ENCODE peak calls at places on chromosomes 13 and 19, in seven cellular contexts. One of them, this sample, is unnamed.

GRCh38 chr13:45510671-45511070 is 45.9 kb downstream of the COG3 start:
- DNase-seq in head of caudate nucleus: no peak
- DNase-seq in substantia nigra: no peak
- DNase-seq in NCI-H1048: no peak
- DNase-seq in natural killer cell: no peak
- DNase-seq in effector CD4-positive, alpha-beta T cell: no peak
- DNase-seq in lower leg skin: no peak
- DNase-seq in this sample: no peak

GRCh38 chr19:56139847-56140582 is 1.1 kb upstream of the ZNF444 start:
- DNase-seq in lower leg skin: no peak
- DNase-seq in head of caudate nucleus: no peak
- DNase-seq in natural killer cell: no peak
- DNase-seq in effector CD4-positive, alpha-beta T cell: no peak
- DNase-seq in NCI-H1048: no peak
- DNase-seq in substantia nigra: no peak
- DNase-seq in this sample: no peak

GRCh38 chr13:28059214-28059613 is 41.2 kb downstream of the FLT3 start:
- DNase-seq in NCI-H1048: no peak
- DNase-seq in head of caudate nucleus: no peak
- DNase-seq in natural killer cell: no peak
- DNase-seq in effector CD4-positive, alpha-beta T cell: peak
- DNase-seq in lower leg skin: no peak
- DNase-seq in substantia nigra: no peak
- DNase-seq in this sample: peak

GRCh38 chr19:30742981-30743380 is 370.8 kb downstream of the ZNF536 start:
- DNase-seq in natural killer cell: no peak
- DNase-seq in substantia nigra: no peak
- DNase-seq in head of caudate nucleus: no peak
- DNase-seq in lower leg skin: no peak
- DNase-seq in effector CD4-positive, alpha-beta T cell: no peak
- DNase-seq in NCI-H1048: no peak
- DNase-seq in this sample: no peak

GRCh38 chr13:41837668-41838067 is 123.2 kb downstream of the VWA8 start:
- DNase-seq in NCI-H1048: no peak
- DNase-seq in lower leg skin: no peak
- DNase-seq in head of caudate nucleus: no peak
- DNase-seq in natural killer cell: no peak
- DNase-seq in substantia nigra: no peak
- DNase-seq in effector CD4-positive, alpha-beta T cell: no peak
- DNase-seq in this sample: no peak

GRCh38 chr13:51067376-51068125 is 43.5 kb downstream of the C13orf42 start:
- DNase-seq in lower leg skin: no peak
- DNase-seq in NCI-H1048: no peak
- DNase-seq in head of caudate nucleus: no peak
- DNase-seq in effector CD4-positive, alpha-beta T cell: no peak
- DNase-seq in substantia nigra: no peak
- DNase-seq in natural killer cell: no peak
- DNase-seq in this sample: no peak

GRCh38 chr13:26759156-26759906 is 1.3 kb downstream of the GPR12 start:
- DNase-seq in NCI-H1048: no peak
- DNase-seq in head of caudate nucleus: peak
- DNase-seq in natural killer cell: no peak
- DNase-seq in effector CD4-positive, alpha-beta T cell: no peak
- DNase-seq in substantia nigra: no peak
- DNase-seq in lower leg skin: no peak
- DNase-seq in this sample: no peak

GRCh38 chr19:12095111-12095790 is 30.7 kb downstream of the ZNF844 start:
- DNase-seq in head of caudate nucleus: no peak
- DNase-seq in effector CD4-positive, alpha-beta T cell: no peak
- DNase-seq in natural killer cell: no peak
- DNase-seq in lower leg skin: no peak
- DNase-seq in NCI-H1048: no peak
- DNase-seq in substantia nigra: no peak
- DNase-seq in this sample: no peak

GRCh38 chr13:42740753-42741152 is 40.6 kb upstream of the FAM216B start:
- DNase-seq in effector CD4-positive, alpha-beta T cell: no peak
- DNase-seq in lower leg skin: no peak
- DNase-seq in natural killer cell: no peak
- DNase-seq in head of caudate nucleus: peak
- DNase-seq in substantia nigra: no peak
- DNase-seq in NCI-H1048: no peak
- DNase-seq in this sample: peak

GRCh38 chr13:38563739-38564138 is 123.1 kb upstream of the FREM2 start:
- DNase-seq in lower leg skin: no peak
- DNase-seq in effector CD4-positive, alpha-beta T cell: no peak
- DNase-seq in NCI-H1048: no peak
- DNase-seq in head of caudate nucleus: no peak
- DNase-seq in substantia nigra: no peak
- DNase-seq in natural killer cell: no peak
- DNase-seq in this sample: no peak

GRCh38 chr19:43776285-43776684 is 4.5 kb downstream of the KCNN4 start:
- DNase-seq in head of caudate nucleus: no peak
- DNase-seq in natural killer cell: no peak
- DNase-seq in lower leg skin: no peak
- DNase-seq in NCI-H1048: no peak
- DNase-seq in effector CD4-positive, alpha-beta T cell: no peak
- DNase-seq in substantia nigra: no peak
- DNase-seq in this sample: no peak

GRCh38 chr13:100983111-100983510 is 308.5 kb upstream of the TMTC4 start:
- DNase-seq in NCI-H1048: no peak
- DNase-seq in head of caudate nucleus: no peak
- DNase-seq in lower leg skin: no peak
- DNase-seq in substantia nigra: no peak
- DNase-seq in effector CD4-positive, alpha-beta T cell: no peak
- DNase-seq in natural killer cell: no peak
- DNase-seq in this sample: no peak

GRCh38 chr19:18141031-18141430 is 11.9 kb upstream of the PIK3R2 start:
- DNase-seq in head of caudate nucleus: no peak
- DNase-seq in natural killer cell: no peak
- DNase-seq in lower leg skin: no peak
- DNase-seq in substantia nigra: no peak
- DNase-seq in effector CD4-positive, alpha-beta T cell: no peak
- DNase-seq in NCI-H1048: no peak
- DNase-seq in this sample: no peak

GRCh38 chr19:3366104-3366760 is at the start of gene NFIC:
- DNase-seq in natural killer cell: peak
- DNase-seq in NCI-H1048: no peak
- DNase-seq in head of caudate nucleus: peak
- DNase-seq in effector CD4-positive, alpha-beta T cell: no peak
- DNase-seq in substantia nigra: peak
- DNase-seq in lower leg skin: peak
- DNase-seq in this sample: no peak

GRCh38 chr13:82458169-82458568 is 1424.1 kb downstream of the SLITRK1 start:
- DNase-seq in natural killer cell: no peak
- DNase-seq in NCI-H1048: no peak
- DNase-seq in substantia nigra: no peak
- DNase-seq in lower leg skin: no peak
- DNase-seq in head of caudate nucleus: no peak
- DNase-seq in effector CD4-positive, alpha-beta T cell: no peak
- DNase-seq in this sample: no peak

This sample was measured in pons.